ENCODE peak calls at places on chromosomes 12 and 14, in seven cellular contexts. D is cardiac fibroblast; I is fibroblast of mammary gland; M is CD8-positive, alpha-beta T cell; U is SK-N-MC; F is suprapubic skin; Q is K562. A is an unnamed sample.

GRCh38 chr12:27521066-27521465 is 2.9 kb upstream of the PPFIBP1 start:
- DNase-seq in U (no peak), M (no peak), D (peak; percentile 55), F (no peak), I (peak; percentile 62), Q (peak; percentile 30), A (no peak)

GRCh38 chr14:69684461-69685183 is 73.2 kb downstream of the SUSD6 start:
- DNase-seq in U (no peak), M (no peak), F (no peak), Q (no peak), D (no peak), I (no peak), A (no peak)

GRCh38 chr14:63867926-63868921 is 15.4 kb downstream of the SYNE2 start:
- DNase-seq in U (no peak), Q (no peak), D (no peak), I (no peak), F (no peak), M (no peak), A (no peak)

GRCh38 chr12:63808631-63809030 is 28.9 kb downstream of the RXYLT1 start:
- DNase-seq in U (peak; percentile 70), D (no peak), I (peak; percentile 25), M (no peak), F (no peak), Q (no peak), A (no peak)

GRCh38 chr14:71538288-71538687 is 393.9 kb upstream of the RGS6 start:
- DNase-seq in M (no peak), Q (peak; percentile 6), D (no peak), I (no peak), U (no peak), F (no peak), A (no peak)

GRCh38 chr12:71282925-71283324 is 125.1 kb upstream of the TSPAN8 start:
- DNase-seq in Q (no peak), F (no peak), M (no peak), U (no peak), I (no peak), D (no peak), A (no peak)

GRCh38 chr14:31592619-31593018 is 31.4 kb downstream of the NUBPL start:
- DNase-seq in U (no peak), Q (no peak), I (peak; percentile 47), D (peak; percentile 48), M (no peak), F (no peak), A (no peak)

GRCh38 chr14:100865682-100866591 is 37.6 kb downstream of the RTL1 start:
- DNase-seq in M (no peak), D (no peak), F (peak; percentile 44), Q (no peak), I (no peak), U (no peak), A (peak; percentile 22)

GRCh38 chr12:14664434-14665023 is 31.9 kb downstream of the GUCY2C start:
- DNase-seq in F (no peak), D (peak; percentile 72), I (peak; percentile 62), U (peak; percentile 39), M (no peak), Q (no peak), A (no peak)

GRCh38 chr12:119082496-119082895 is 96.2 kb upstream of the HSPB8 start:
- DNase-seq in F (no peak), M (no peak), Q (no peak), I (no peak), U (no peak), D (no peak), A (no peak)

GRCh38 chr12:13173537-13173936 is 23.0 kb upstream of the EMP1 start:
- DNase-seq in I (peak; percentile 98), M (no peak), D (peak; percentile 99), F (peak; percentile 87), U (no peak), Q (no peak), A (no peak)

GRCh38 chr12:12265571-12266388 is 1.1 kb downstream of the LRP6 start:
- DNase-seq in Q (peak; percentile 11), U (no peak), F (no peak), M (no peak), D (peak; percentile 54), I (peak; percentile 40), A (peak; percentile 49)

GRCh38 chr14:69495341-69495921 is 10.9 kb downstream of the PLEKHD1 start:
- DNase-seq in U (no peak), M (no peak), F (no peak), D (no peak), I (no peak), Q (no peak), A (no peak)

GRCh38 chr12:29640589-29641345 is 143.0 kb downstream of the TMTC1 start:
- DNase-seq in I (peak; percentile 87), F (no peak), U (no peak), Q (peak; percentile 7), D (peak; percentile 86), M (no peak), A (peak; percentile 65)

GRCh38 chr12:80121661-80122060 is 22.3 kb downstream of the OTOGL start:
- DNase-seq in U (no peak), F (no peak), Q (no peak), D (peak; percentile 18), M (no peak), I (no peak), A (no peak)

GRCh38 chr12:15205341-15206010 is 15.7 kb downstream of the RERG start:
- DNase-seq in I (peak; percentile 71), M (no peak), Q (no peak), D (peak; percentile 38), U (no peak), F (no peak), A (no peak)

GRCh38 chr12:117882181-117882580 is 86.6 kb downstream of the KSR2 start:
- DNase-seq in F (no peak), U (no peak), D (no peak), Q (no peak), M (no peak), I (no peak), A (no peak)

GRCh38 chr12:69475237-69475984 is 5.2 kb downstream of the FRS2 start:
- DNase-seq in Q (no peak), D (peak; percentile 49), F (no peak), I (peak; percentile 49), M (no peak), U (no peak), A (no peak)

GRCh38 chr12:78918221-78918620 is 53.6 kb downstream of the SYT1 start:
- DNase-seq in Q (no peak), D (no peak), I (no peak), U (no peak), F (no peak), M (no peak), A (no peak)

GRCh38 chr12:14935031-14935430 is 3.3 kb downstream of the ERP27 start:
- DNase-seq in M (no peak), F (no peak), I (no peak), U (no peak), D (no peak), Q (no peak), A (no peak)

GRCh38 chr14:61416587-61416986 is 95.2 kb downstream of the PRKCH start:
- DNase-seq in I (no peak), U (no peak), Q (no peak), D (no peak), F (no peak), M (no peak), A (no peak)

GRCh38 chr12:49697808-49698207 is 9.4 kb downstream of the FMNL3 start:
- DNase-seq in M (no peak), D (no peak), U (no peak), F (no peak), I (no peak), Q (no peak), A (no peak)
- H3K4me3 ChIP-seq in M (no peak overlapping the region), D (no peak overlapping the region), U (no peak overlapping the region), F (no peak overlapping the region), I (no peak overlapping the region), Q (no peak overlapping the region), A (no peak overlapping the region)

GRCh38 chr14:103139371-103140016 is 16.2 kb downstream of the TNFAIP2 start:
- DNase-seq in F (no peak), M (no peak), Q (no peak), U (no peak), I (no peak), D (no peak), A (no peak)
- H3K4me3 ChIP-seq in F (peak overlapping the region; percentile 32), M (no peak overlapping the region), Q (no peak overlapping the region), U (no peak overlapping the region), I (no peak overlapping the region), D (no peak overlapping the region), A (no peak overlapping the region)

GRCh38 chr14:24436355-24437019 is 6.1 kb downstream of the SDR39U1 start:
- DNase-seq in M (no peak), F (peak; percentile 61), I (peak; percentile 92), D (peak; percentile 91), U (no peak), Q (peak; percentile 65), A (no peak)
- H3K4me3 ChIP-seq in M (no peak overlapping the region), F (no peak overlapping the region), I (no peak overlapping the region), D (no peak overlapping the region), U (no peak overlapping the region), Q (no peak overlapping the region), A (no peak overlapping the region)

GRCh38 chr12:6338955-6339761 is 2.7 kb downstream of the TNFRSF1A start:
- DNase-seq in Q (no peak), I (no peak), M (no peak), U (no peak), F (no peak), D (peak; percentile 31), A (no peak)
- H3K4me3 ChIP-seq in Q (peak overlapping the region; percentile 81), I (peak overlapping the region; percentile 98), M (peak overlapping the region; percentile 77), U (peak overlapping the region; percentile 96), F (peak overlapping the region; percentile 92), D (peak overlapping the region; percentile 100), A (peak overlapping the region; percentile 57)

DNA sequence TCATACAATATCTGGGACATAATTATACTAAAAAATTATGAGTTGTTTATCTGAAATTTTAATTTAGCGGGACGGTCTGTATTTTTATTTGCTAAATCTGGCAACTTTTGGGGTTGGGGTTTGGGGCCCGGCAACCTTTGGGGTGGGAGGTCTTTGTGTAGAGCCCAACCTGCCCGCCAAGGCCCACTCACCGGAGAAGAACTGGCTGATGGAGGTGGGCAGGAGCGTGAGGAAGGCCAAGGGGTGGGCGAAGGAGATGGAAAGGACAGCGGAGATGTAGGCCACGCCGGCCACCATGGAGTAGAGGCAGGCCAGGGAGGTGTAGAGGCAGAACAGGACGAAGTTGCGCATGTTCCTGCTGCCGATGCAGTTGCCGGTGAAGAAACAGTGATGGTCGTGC is 2.6 kb downstream of the ZDHHC22 start:
- DNase-seq in U (no peak), M (no peak), Q (no peak), D (no peak), F (no peak), I (no peak), A (no peak)
- H3K4me3 ChIP-seq in U (no peak overlapping the region), M (no peak overlapping the region), Q (no peak overlapping the region), D (no peak overlapping the region), F (no peak overlapping the region), I (no peak overlapping the region), A (no peak overlapping the region)